ENCODE peak calls at places on chromosomes 3 and 15, in six cellular contexts. X is AG09309, D is GM23338, O is fibroblast of mammary gland, Z is GM12878, N is tibial artery. V is an unnamed sample.

GRCh38 chr3:45082139-45082538 is 56.0 kb downstream of the CLEC3B start:
- DNase-seq in X (no peak), Z (no peak), D (no peak), O (peak; percentile 53), N (no peak), V (no peak)

GRCh38 chr15:100602822-100603393 is 519 bp downstream of the ASB7 start:
- DNase-seq in O (no peak), Z (peak; percentile 31), X (no peak), D (peak; percentile 67), N (no peak), V (no peak)

GRCh38 chr3:49020335-49021212 is 1.3 kb upstream of the NDUFAF3 start:
- DNase-seq in Z (no peak), D (peak; percentile 66), O (no peak), X (no peak), N (peak; percentile 48), V (no peak)

GRCh38 chr3:79039192-79039591 is 728.6 kb downstream of the ROBO1 start:
- DNase-seq in D (no peak), X (no peak), O (peak; percentile 69), N (no peak), Z (no peak), V (no peak)

GRCh38 chr15:41562784-41563198 is 3.8 kb downstream of the TYRO3 start:
- DNase-seq in D (no peak), N (no peak), Z (no peak), X (no peak), O (no peak), V (no peak)

GRCh38 chr3:140627756-140628155 is 50.1 kb upstream of the TRIM42 start:
- DNase-seq in N (no peak), D (no peak), O (peak; percentile 76), X (no peak), Z (no peak), V (no peak)

GRCh38 chr3:5019411-5020261 is 40.4 kb downstream of the BHLHE40 start:
- DNase-seq in D (no peak), X (no peak), N (no peak), Z (no peak), O (peak; percentile 42), V (no peak)

GRCh38 chr3:42830437-42831320 is 21.4 kb downstream of the ACKR2 start:
- DNase-seq in O (peak; percentile 61), N (no peak), Z (no peak), X (no peak), D (peak; percentile 91), V (no peak)

GRCh38 chr15:72013703-72014102 is 104.2 kb downstream of the MYO9A start:
- DNase-seq in Z (no peak), X (no peak), D (no peak), N (no peak), O (no peak), V (no peak)

GRCh38 chr3:167114619-167115018 is 265.5 kb downstream of the ZBBX start:
- DNase-seq in X (no peak), Z (no peak), N (no peak), D (no peak), O (no peak), V (no peak)

GRCh38 chr3:147630921-147631320 is 221.8 kb downstream of the ZIC1 start:
- DNase-seq in Z (no peak), D (no peak), N (no peak), X (no peak), O (no peak), V (no peak)

GRCh38 chr15:61227269-61228024 is 1.7 kb downstream of the RORA start:
- DNase-seq in N (no peak), O (peak; percentile 65), Z (no peak), X (peak; percentile 27), D (peak; percentile 60), V (peak; percentile 34)

GRCh38 chr3:188526057-188526456 is 372.1 kb downstream of the LPP start:
- DNase-seq in Z (no peak), D (no peak), X (no peak), N (no peak), O (peak; percentile 38), V (no peak)

GRCh38 chr3:50562866-50563265 is 4.7 kb downstream of the C3orf18 start:
- DNase-seq in X (peak; percentile 45), O (peak; percentile 81), D (no peak), N (no peak), Z (no peak), V (no peak)

GRCh38 chr15:38247336-38247735 is 5.3 kb upstream of the SPRED1 start:
- DNase-seq in X (no peak), D (no peak), Z (no peak), O (no peak), N (no peak), V (no peak)

GRCh38 chr15:101558217-101558941 is 68.9 kb upstream of the PCSK6 start:
- DNase-seq in X (no peak), N (no peak), O (no peak), D (no peak), Z (no peak), V (peak; percentile 12)

GRCh38 chr3:141255864-141256263 is 24.2 kb downstream of the PXYLP1 start:
- DNase-seq in Z (no peak), O (peak; percentile 53), X (no peak), D (peak; percentile 71), N (no peak), V (no peak)

GRCh38 chr15:65033659-65034269 is 4.3 kb upstream of the MTFMT start:
- DNase-seq in N (no peak), D (peak; percentile 66), O (peak; percentile 68), Z (no peak), X (no peak), V (no peak)

GRCh38 chr3:36894924-36895323 is 49.9 kb downstream of the TRANK1 start:
- DNase-seq in D (no peak), N (no peak), O (no peak), X (no peak), Z (peak; percentile 26), V (no peak)
- H3K4me3 ChIP-seq in D (no peak overlapping the region), N (no peak overlapping the region), O (no peak overlapping the region), X (no peak overlapping the region), Z (no peak overlapping the region), V (no peak overlapping the region)

DNA sequence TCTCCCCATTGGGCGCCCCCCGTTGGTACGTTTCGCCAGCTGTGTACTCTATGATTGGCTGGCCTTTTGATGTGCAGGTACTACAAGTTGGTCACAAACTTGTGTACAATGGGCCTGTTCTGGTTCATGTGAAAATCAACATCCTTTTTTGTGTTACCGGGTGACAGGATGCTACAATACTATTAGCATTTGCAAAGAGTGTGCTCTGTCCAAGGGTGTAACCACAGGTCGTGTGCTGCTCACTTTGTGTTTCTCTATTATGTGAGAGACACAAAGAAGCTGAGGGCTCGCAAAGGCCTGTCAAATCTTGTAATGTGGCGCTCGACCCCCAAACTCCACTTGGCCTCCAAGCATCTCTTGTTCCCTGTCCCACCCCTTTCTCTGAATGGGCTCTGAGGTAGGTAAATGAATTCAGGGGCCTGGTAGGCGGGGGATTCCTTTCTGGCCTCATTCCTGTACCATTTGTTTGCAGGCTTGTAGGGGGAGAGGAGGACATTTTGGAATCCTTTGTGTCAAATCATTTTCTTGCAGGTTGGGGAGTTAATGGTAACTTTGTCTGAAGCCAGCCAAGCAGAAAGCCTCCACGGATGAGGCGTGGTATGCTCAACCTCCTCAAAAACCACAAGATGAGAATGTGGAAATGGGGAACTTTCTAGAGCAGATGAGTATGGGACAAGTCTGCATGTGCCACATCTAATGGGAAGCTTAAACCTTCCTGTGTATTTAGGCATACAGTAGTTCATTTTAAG is 109.1 kb downstream of the OPA1 start:
- DNase-seq in X (no peak), O (peak; percentile 57), N (no peak), D (peak; percentile 31), Z (peak; percentile 62), V (peak; percentile 79)
- H3K4me3 ChIP-seq in X (no peak overlapping the region), O (no peak overlapping the region), N (no peak overlapping the region), D (no peak overlapping the region), Z (peak overlapping the region; percentile 7), V (no peak overlapping the region)

DNA sequence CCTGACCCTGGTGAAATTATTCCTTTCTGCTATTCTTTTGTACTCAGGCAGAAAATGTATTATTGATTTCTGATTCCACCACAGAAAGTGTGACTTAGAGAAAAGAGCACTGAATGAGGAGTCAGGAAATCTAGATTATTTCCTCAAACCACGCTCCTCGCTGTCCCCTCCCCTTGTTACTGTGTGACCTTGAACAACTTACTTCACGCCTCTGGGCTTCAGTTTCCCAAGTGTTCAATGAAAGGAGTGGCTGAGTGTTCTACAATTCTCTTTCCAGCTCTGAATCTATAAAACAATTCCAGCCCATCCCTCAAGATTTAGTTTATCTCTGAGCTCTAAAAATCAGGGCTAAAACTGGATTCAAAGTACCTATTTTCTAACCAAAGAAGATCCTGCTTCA is 3.4 kb downstream of the TNIK start:
- DNase-seq in X (no peak), D (no peak), O (no peak), Z (no peak), N (no peak), V (no peak)
- H3K4me3 ChIP-seq in X (no peak overlapping the region), D (peak overlapping the region; percentile 82), O (no peak overlapping the region), Z (peak overlapping the region; percentile 98), N (no peak overlapping the region), V (no peak overlapping the region)

GRCh38 chr3:99965681-99966408 is 148.2 kb downstream of the CMSS1 start:
- DNase-seq in O (no peak), Z (no peak), X (no peak), D (no peak), N (no peak), V (no peak)

GRCh38 chr3:99967796-99968195 is 146.5 kb downstream of the FILIP1L start:
- DNase-seq in N (no peak), O (peak; percentile 70), Z (no peak), D (no peak), X (no peak), V (no peak)

GRCh38 chr3:99965077-99965476 is 147.4 kb downstream of the CMSS1 start:
- DNase-seq in N (no peak), X (no peak), D (no peak), O (peak; percentile 78), Z (no peak), V (no peak)

GRCh38 chr3:99969133-99969532 is 145.2 kb downstream of the FILIP1L start:
- DNase-seq in Z (no peak), D (no peak), O (peak; percentile 49), N (no peak), X (no peak), V (no peak)

GRCh38 chr3:99966657-99967420 is 147.5 kb downstream of the FILIP1L start:
- DNase-seq in O (peak; percentile 48), Z (no peak), D (no peak), X (no peak), N (peak; percentile 39), V (no peak)
- H3K4me3 ChIP-seq in O (no peak overlapping the region), Z (no peak overlapping the region), D (no peak overlapping the region), X (no peak overlapping the region), N (peak overlapping the region; percentile 7), V (no peak overlapping the region)

DNA sequence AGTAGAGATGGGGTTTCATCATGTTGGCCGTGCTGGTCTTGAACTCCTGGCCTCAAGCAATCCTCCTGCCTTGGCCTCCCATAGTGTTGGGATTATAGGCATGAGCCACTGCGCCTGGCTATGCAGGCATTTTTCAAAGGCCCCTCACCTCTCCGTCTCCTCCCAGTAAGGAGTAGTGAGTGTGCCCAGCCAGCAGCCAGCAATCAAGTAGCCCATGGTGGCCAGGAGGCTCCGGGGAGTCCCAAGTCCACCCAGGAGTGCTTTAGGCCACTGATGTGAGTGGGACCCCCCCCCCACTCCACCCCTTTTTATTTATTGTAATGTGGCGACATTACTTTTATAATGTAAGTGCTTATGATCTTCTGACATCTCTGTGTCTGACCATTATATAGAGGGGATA is 8.1 kb downstream of the ISG20 start:
- DNase-seq in N (no peak), X (no peak), Z (no peak), O (no peak), D (no peak), V (no peak)
- H3K4me3 ChIP-seq in N (no peak overlapping the region), X (no peak overlapping the region), Z (no peak overlapping the region), O (no peak overlapping the region), D (no peak overlapping the region), V (no peak overlapping the region)

GRCh38 chr15:88258021-88258641 is 1.6 kb upstream of the NTRK3 start:
- DNase-seq in O (no peak), D (peak; percentile 90), N (peak; percentile 59), Z (no peak), X (no peak), V (no peak)
- H3K4me3 ChIP-seq in O (no peak overlapping the region), D (peak overlapping the region; percentile 98), N (peak overlapping the region; percentile 71), Z (no peak overlapping the region), X (no peak overlapping the region), V (no peak overlapping the region)

GRCh38 chr3:87792193-87792531 is 266.6 kb downstream of the CGGBP1 start:
- DNase-seq in X (no peak), Z (no peak), D (peak; percentile 7), N (no peak), O (no peak), V (no peak)
- H3K4me3 ChIP-seq in X (no peak overlapping the region), Z (no peak overlapping the region), D (peak overlapping the region; percentile 85), N (peak overlapping the region; percentile 28), O (no peak overlapping the region), V (peak overlapping the region; percentile 35)